ENCODE peak calls at places on chromosomes 5 and 9, in seven cellular contexts. One of them, this sample, is unnamed. For H3K36me3 and H3K9me3, the result is how much of the 10 kb centered on the place peaks cover.

GRCh38 chr5:10265245-10266109 is 15.4 kb downstream of the CCT5 start:
- DNase-seq in right atrium auricular region: peak
- DNase-seq in astrocyte: no peak
- DNase-seq in heart right ventricle: no peak
- DNase-seq in spleen: no peak
- DNase-seq in upper lobe of right lung: no peak
- DNase-seq in SK-N-MC: no peak
- DNase-seq in this sample: no peak

GRCh38 chr5:163385276-163385675 is 52.1 kb upstream of the CCNG1 start:
- DNase-seq in SK-N-MC: no peak
- DNase-seq in heart right ventricle: peak
- DNase-seq in right atrium auricular region: peak
- DNase-seq in spleen: no peak
- DNase-seq in astrocyte: no peak
- DNase-seq in upper lobe of right lung: no peak
- DNase-seq in this sample: peak

GRCh38 chr5:122607818-122608217 is 167.1 kb upstream of the SNX2 start:
- DNase-seq in heart right ventricle: no peak
- DNase-seq in spleen: no peak
- DNase-seq in SK-N-MC: no peak
- DNase-seq in right atrium auricular region: no peak
- DNase-seq in astrocyte: no peak
- DNase-seq in upper lobe of right lung: no peak
- DNase-seq in this sample: no peak

GRCh38 chr5:177469061-177469628 is 4.3 kb downstream of the DBN1 start:
- DNase-seq in upper lobe of right lung: no peak
- DNase-seq in astrocyte: no peak
- DNase-seq in spleen: no peak
- DNase-seq in SK-N-MC: no peak
- DNase-seq in right atrium auricular region: peak
- DNase-seq in heart right ventricle: no peak
- DNase-seq in this sample: no peak

GRCh38 chr9:79824265-79824664 is 252.5 kb downstream of the TLE4 start:
- DNase-seq in heart right ventricle: no peak
- DNase-seq in upper lobe of right lung: no peak
- DNase-seq in astrocyte: no peak
- DNase-seq in right atrium auricular region: no peak
- DNase-seq in spleen: no peak
- DNase-seq in SK-N-MC: no peak
- DNase-seq in this sample: no peak

GRCh38 chr9:98256632-98257218 is 1.3 kb upstream of the TBC1D2 start:
- DNase-seq in spleen: no peak
- DNase-seq in astrocyte: no peak
- DNase-seq in right atrium auricular region: peak
- DNase-seq in heart right ventricle: no peak
- DNase-seq in upper lobe of right lung: peak
- DNase-seq in SK-N-MC: no peak
- DNase-seq in this sample: no peak

GRCh38 chr9:133846483-133847090 is 108.4 kb upstream of the SARDH start:
- DNase-seq in upper lobe of right lung: no peak
- DNase-seq in spleen: no peak
- DNase-seq in SK-N-MC: no peak
- DNase-seq in heart right ventricle: no peak
- DNase-seq in astrocyte: no peak
- DNase-seq in right atrium auricular region: no peak
- DNase-seq in this sample: no peak

GRCh38 chr9:128625391-128626145 is 31.1 kb downstream of the DYNC2I2 start:
- DNase-seq in spleen: no peak
- DNase-seq in heart right ventricle: no peak
- DNase-seq in astrocyte: no peak
- DNase-seq in upper lobe of right lung: no peak
- DNase-seq in SK-N-MC: no peak
- DNase-seq in right atrium auricular region: no peak
- DNase-seq in this sample: no peak

GRCh38 chr5:135944967-135945560 is 9.7 kb downstream of the LECT2 start:
- DNase-seq in heart right ventricle: peak
- DNase-seq in right atrium auricular region: peak
- DNase-seq in SK-N-MC: peak
- DNase-seq in upper lobe of right lung: no peak
- DNase-seq in spleen: no peak
- DNase-seq in astrocyte: peak
- DNase-seq in this sample: peak

GRCh38 chr9:98791147-98792095 is 4.9 kb downstream of the ANKS6 start:
- DNase-seq in SK-N-MC: no peak
- DNase-seq in heart right ventricle: peak
- DNase-seq in spleen: peak
- DNase-seq in astrocyte: peak
- DNase-seq in right atrium auricular region: peak
- DNase-seq in upper lobe of right lung: peak
- DNase-seq in this sample: peak

GRCh38 chr5:57244331-57244730 is 70.5 kb downstream of the GPBP1 start:
- DNase-seq in heart right ventricle: no peak
- DNase-seq in SK-N-MC: no peak
- DNase-seq in right atrium auricular region: no peak
- DNase-seq in astrocyte: no peak
- DNase-seq in upper lobe of right lung: no peak
- DNase-seq in spleen: no peak
- DNase-seq in this sample: no peak

GRCh38 chr5:83662558-83662957 is 58.1 kb downstream of the HAPLN1 start:
- DNase-seq in upper lobe of right lung: no peak
- DNase-seq in SK-N-MC: no peak
- DNase-seq in heart right ventricle: no peak
- DNase-seq in spleen: no peak
- DNase-seq in right atrium auricular region: no peak
- DNase-seq in astrocyte: peak
- DNase-seq in this sample: no peak

GRCh38 chr5:40675396-40676133 is 4.2 kb upstream of the PTGER4 start:
- DNase-seq in spleen: no peak
- DNase-seq in right atrium auricular region: no peak
- DNase-seq in upper lobe of right lung: no peak
- DNase-seq in astrocyte: no peak
- DNase-seq in SK-N-MC: no peak
- DNase-seq in heart right ventricle: no peak
- DNase-seq in this sample: no peak

GRCh38 chr5:157948738-157949410 is 89.9 kb upstream of the CLINT1 start:
- DNase-seq in right atrium auricular region: peak
- DNase-seq in SK-N-MC: peak
- DNase-seq in heart right ventricle: peak
- DNase-seq in astrocyte: peak
- DNase-seq in spleen: peak
- DNase-seq in upper lobe of right lung: peak
- DNase-seq in this sample: peak

GRCh38 chr5:1698589-1699316 is 100.9 kb downstream of the MRPL36 start:
- DNase-seq in spleen: no peak
- DNase-seq in astrocyte: no peak
- DNase-seq in right atrium auricular region: no peak
- DNase-seq in upper lobe of right lung: no peak
- DNase-seq in heart right ventricle: no peak
- DNase-seq in SK-N-MC: no peak
- DNase-seq in this sample: no peak

GRCh38 chr5:108504974-108505373 is 123.1 kb upstream of the FBXL17 start:
- DNase-seq in SK-N-MC: no peak
- DNase-seq in astrocyte: no peak
- DNase-seq in heart right ventricle: no peak
- DNase-seq in right atrium auricular region: no peak
- DNase-seq in spleen: no peak
- DNase-seq in upper lobe of right lung: no peak
- DNase-seq in this sample: no peak
- H3K36me3 ChIP-seq in SK-N-MC: under half
- H3K36me3 ChIP-seq in astrocyte: under half
- H3K36me3 ChIP-seq in heart right ventricle: under half
- H3K36me3 ChIP-seq in right atrium auricular region: under half
- H3K36me3 ChIP-seq in spleen: under half
- H3K36me3 ChIP-seq in upper lobe of right lung: under half
- H3K36me3 ChIP-seq in this sample: under half

GRCh38 chr5:171312129-171312819 is 3.2 kb downstream of the TLX3 start:
- DNase-seq in astrocyte: no peak
- DNase-seq in SK-N-MC: no peak
- DNase-seq in heart right ventricle: no peak
- DNase-seq in spleen: no peak
- DNase-seq in upper lobe of right lung: peak
- DNase-seq in right atrium auricular region: no peak
- DNase-seq in this sample: no peak

GRCh38 chr5:171310334-171310815 is 1.3 kb downstream of the TLX3 start:
- DNase-seq in spleen: peak
- DNase-seq in upper lobe of right lung: no peak
- DNase-seq in SK-N-MC: no peak
- DNase-seq in heart right ventricle: no peak
- DNase-seq in right atrium auricular region: no peak
- DNase-seq in astrocyte: no peak
- DNase-seq in this sample: no peak

GRCh38 chr5:171309526-171310333 is 682 bp downstream of the TLX3 start:
- DNase-seq in spleen: no peak
- DNase-seq in heart right ventricle: no peak
- DNase-seq in SK-N-MC: no peak
- DNase-seq in upper lobe of right lung: peak
- DNase-seq in astrocyte: no peak
- DNase-seq in right atrium auricular region: no peak
- DNase-seq in this sample: no peak

GRCh38 chr5:171311698-171312083 is 2.6 kb downstream of the TLX3 start:
- DNase-seq in upper lobe of right lung: peak
- DNase-seq in spleen: no peak
- DNase-seq in right atrium auricular region: no peak
- DNase-seq in SK-N-MC: no peak
- DNase-seq in heart right ventricle: no peak
- DNase-seq in astrocyte: no peak
- DNase-seq in this sample: no peak

DNA sequence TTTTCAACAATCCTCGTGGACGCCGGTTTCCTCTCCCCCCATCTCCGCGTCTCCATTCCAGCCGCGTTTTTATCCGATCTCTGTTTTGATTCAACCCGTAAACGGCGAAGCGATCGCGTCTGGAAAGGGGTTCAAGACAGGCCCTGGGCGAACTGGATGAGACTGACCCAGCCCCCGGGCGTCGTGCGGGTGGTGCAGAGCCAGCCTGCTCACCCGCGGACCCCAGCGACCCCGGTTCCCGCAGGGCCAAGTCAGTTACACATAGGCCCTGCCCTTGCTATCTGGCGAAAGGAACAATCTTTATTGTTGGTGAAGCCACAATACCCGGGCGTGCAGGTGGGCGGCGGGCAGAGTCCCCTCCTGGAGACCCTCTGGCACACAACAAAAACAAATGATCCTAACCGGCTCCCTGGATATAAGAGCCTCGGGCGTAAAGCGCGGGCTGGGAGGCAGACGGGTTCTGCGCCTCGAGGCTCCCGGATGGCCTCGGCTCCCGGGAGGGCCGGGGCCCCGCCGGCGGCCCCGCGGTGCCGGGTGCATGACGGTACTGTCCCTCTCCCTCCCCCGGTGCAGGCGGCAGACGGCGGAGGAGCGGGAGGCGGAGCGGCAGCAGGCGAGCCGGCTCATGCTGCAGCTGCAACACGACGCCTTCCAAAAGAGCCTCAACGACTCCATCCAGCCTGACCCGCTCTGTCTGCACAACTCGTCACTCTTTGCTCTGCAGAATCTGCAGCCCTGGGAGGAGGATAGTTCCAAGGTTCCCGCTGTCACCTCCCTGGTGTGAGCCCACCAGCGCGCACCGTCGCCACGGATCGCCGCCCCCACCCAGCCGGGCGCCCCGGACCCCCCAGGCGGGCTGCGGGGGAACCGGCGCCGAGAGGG is 2.0 kb downstream of the TLX3 start:
- DNase-seq in right atrium auricular region: no peak
- DNase-seq in astrocyte: no peak
- DNase-seq in SK-N-MC: no peak
- DNase-seq in heart right ventricle: no peak
- DNase-seq in upper lobe of right lung: peak
- DNase-seq in spleen: no peak
- DNase-seq in this sample: peak
- H3K9me3 ChIP-seq in right atrium auricular region: under half
- H3K9me3 ChIP-seq in astrocyte: under half
- H3K9me3 ChIP-seq in SK-N-MC: under half
- H3K9me3 ChIP-seq in heart right ventricle: under half
- H3K9me3 ChIP-seq in upper lobe of right lung: under half
- H3K9me3 ChIP-seq in spleen: under half
- H3K9me3 ChIP-seq in this sample: under half

GRCh38 chr9:114336699-114337395 is 7.2 kb downstream of the ORM2 start:
- DNase-seq in right atrium auricular region: no peak
- DNase-seq in spleen: no peak
- DNase-seq in upper lobe of right lung: no peak
- DNase-seq in SK-N-MC: no peak
- DNase-seq in heart right ventricle: no peak
- DNase-seq in astrocyte: no peak
- DNase-seq in this sample: no peak

GRCh38 chr9:114336157-114336556 is 6.5 kb downstream of the ORM2 start:
- DNase-seq in right atrium auricular region: no peak
- DNase-seq in astrocyte: no peak
- DNase-seq in SK-N-MC: no peak
- DNase-seq in upper lobe of right lung: no peak
- DNase-seq in heart right ventricle: no peak
- DNase-seq in spleen: no peak
- DNase-seq in this sample: no peak

GRCh38 chr9:114338187-114338586 is 8.5 kb downstream of the ORM2 start:
- DNase-seq in right atrium auricular region: no peak
- DNase-seq in astrocyte: no peak
- DNase-seq in heart right ventricle: no peak
- DNase-seq in spleen: no peak
- DNase-seq in upper lobe of right lung: no peak
- DNase-seq in SK-N-MC: no peak
- DNase-seq in this sample: no peak

GRCh38 chr9:114334490-114334889 is 4.8 kb downstream of the ORM2 start:
- DNase-seq in SK-N-MC: no peak
- DNase-seq in spleen: no peak
- DNase-seq in upper lobe of right lung: no peak
- DNase-seq in right atrium auricular region: no peak
- DNase-seq in heart right ventricle: no peak
- DNase-seq in astrocyte: no peak
- DNase-seq in this sample: no peak

GRCh38 chr9:114335745-114336144 is 6.1 kb downstream of the ORM2 start:
- DNase-seq in spleen: no peak
- DNase-seq in right atrium auricular region: no peak
- DNase-seq in upper lobe of right lung: no peak
- DNase-seq in astrocyte: no peak
- DNase-seq in heart right ventricle: no peak
- DNase-seq in SK-N-MC: no peak
- DNase-seq in this sample: no peak
- H3K36me3 ChIP-seq in spleen: half or more
- H3K36me3 ChIP-seq in right atrium auricular region: under half
- H3K36me3 ChIP-seq in upper lobe of right lung: half or more
- H3K36me3 ChIP-seq in astrocyte: under half
- H3K36me3 ChIP-seq in heart right ventricle: half or more
- H3K36me3 ChIP-seq in SK-N-MC: under half
- H3K36me3 ChIP-seq in this sample: under half

DNA sequence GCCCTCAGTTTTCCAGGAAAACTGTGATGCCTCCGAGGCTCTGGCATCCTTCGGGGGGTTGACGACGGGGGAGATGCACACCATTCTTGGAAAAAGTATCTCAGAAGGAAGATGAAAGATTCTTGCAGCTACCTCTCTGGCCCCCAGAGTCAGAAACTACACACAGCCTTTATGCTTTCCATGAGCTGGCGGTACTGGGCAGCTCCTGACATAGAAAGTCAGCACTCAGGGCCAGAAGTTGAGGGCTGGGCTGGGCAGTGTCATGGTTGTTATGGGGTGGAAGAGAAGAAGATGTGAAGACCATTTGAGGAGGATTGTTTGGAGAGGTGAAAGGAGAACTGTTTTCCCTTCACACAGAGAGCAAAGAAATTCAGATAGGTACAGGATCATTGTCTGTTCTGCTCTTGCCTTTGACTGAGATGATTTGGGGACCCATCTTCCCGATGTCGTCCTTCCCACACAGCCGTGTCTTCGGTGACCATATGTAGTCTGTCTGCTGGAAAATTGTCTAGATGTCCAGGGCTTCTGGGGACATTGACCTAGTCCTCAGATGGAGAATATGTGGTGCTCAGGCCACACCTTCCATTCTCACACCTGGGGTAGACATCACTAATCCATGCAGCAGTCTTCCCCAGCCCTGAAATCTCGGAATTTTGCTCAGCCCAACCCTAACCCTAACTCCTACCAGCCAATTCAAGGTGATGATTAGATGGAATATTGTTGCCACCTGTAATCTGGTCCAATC is 237.1 kb downstream of the CACNA1B start:
- DNase-seq in astrocyte: no peak
- DNase-seq in heart right ventricle: no peak
- DNase-seq in spleen: no peak
- DNase-seq in upper lobe of right lung: peak
- DNase-seq in SK-N-MC: no peak
- DNase-seq in right atrium auricular region: no peak
- DNase-seq in this sample: no peak
- H3K9me3 ChIP-seq in astrocyte: under half
- H3K9me3 ChIP-seq in heart right ventricle: under half
- H3K9me3 ChIP-seq in spleen: under half
- H3K9me3 ChIP-seq in upper lobe of right lung: under half
- H3K9me3 ChIP-seq in SK-N-MC: under half
- H3K9me3 ChIP-seq in right atrium auricular region: under half
- H3K9me3 ChIP-seq in this sample: under half